ENCODE peak calls at places on chromosomes 12 and 14, in four cellular contexts. One of them, this sample, is unnamed.

GRCh38 chr14:21106506-21107359 is 5.9 kb downstream of the TMEM253 start:
- DNase-seq in BE2C: peak; percentile 86
- DNase-seq in HEK293T: peak; percentile 74
- DNase-seq in NCI-H187: peak; percentile 61
- DNase-seq in this sample: peak; percentile 67

GRCh38 chr12:107200394-107200793 is 107.0 kb upstream of the CRY1 start:
- DNase-seq in BE2C: no peak
- DNase-seq in HEK293T: no peak
- DNase-seq in NCI-H187: no peak
- DNase-seq in this sample: no peak

GRCh38 chr12:118374909-118375308 is 1.4 kb upstream of the SUDS3 start:
- DNase-seq in HEK293T: no peak
- DNase-seq in NCI-H187: no peak
- DNase-seq in BE2C: no peak
- DNase-seq in this sample: no peak

GRCh38 chr12:34210689-34211530 is 188.6 kb downstream of the ALG10 start:
- DNase-seq in BE2C: no peak
- DNase-seq in NCI-H187: no peak
- DNase-seq in HEK293T: no peak
- DNase-seq in this sample: no peak

GRCh38 chr12:66623455-66623854 is 55.4 kb downstream of the GRIP1 start:
- DNase-seq in NCI-H187: no peak
- DNase-seq in HEK293T: no peak
- DNase-seq in BE2C: no peak
- DNase-seq in this sample: no peak

GRCh38 chr12:94898388-94898787 is 105.1 kb downstream of the NDUFA12 start:
- DNase-seq in HEK293T: no peak
- DNase-seq in BE2C: no peak
- DNase-seq in NCI-H187: no peak
- DNase-seq in this sample: peak; percentile 40

GRCh38 chr14:103385994-103386491 is 828 bp downstream of the MARK3 start:
- DNase-seq in HEK293T: no peak
- DNase-seq in NCI-H187: no peak
- DNase-seq in BE2C: peak; percentile 19
- DNase-seq in this sample: no peak

GRCh38 chr12:6871052-6871957 is 1.8 kb downstream of the SPSB2 start:
- DNase-seq in BE2C: peak; percentile 48
- DNase-seq in HEK293T: no peak
- DNase-seq in NCI-H187: no peak
- DNase-seq in this sample: peak; percentile 44

GRCh38 chr14:37466623-37467088 is 128.4 kb downstream of the FOXA1 start:
- DNase-seq in HEK293T: no peak
- DNase-seq in BE2C: no peak
- DNase-seq in NCI-H187: no peak
- DNase-seq in this sample: no peak

GRCh38 chr12:46233985-46234384 is 34.9 kb downstream of the SLC38A1 start:
- DNase-seq in NCI-H187: no peak
- DNase-seq in HEK293T: no peak
- DNase-seq in BE2C: no peak
- DNase-seq in this sample: no peak

GRCh38 chr12:132954471-132955048 is 1.5 kb downstream of the ZNF605 start:
- DNase-seq in BE2C: no peak
- DNase-seq in HEK293T: no peak
- DNase-seq in NCI-H187: no peak
- DNase-seq in this sample: peak; percentile 7

GRCh38 chr14:72744416-72745120 is 149.3 kb downstream of the DPF3 start:
- DNase-seq in NCI-H187: no peak
- DNase-seq in BE2C: no peak
- DNase-seq in HEK293T: no peak
- DNase-seq in this sample: no peak

GRCh38 chr14:25944020-25944419 is 653.8 kb downstream of the NOVA1 start:
- DNase-seq in BE2C: no peak
- DNase-seq in NCI-H187: no peak
- DNase-seq in HEK293T: no peak
- DNase-seq in this sample: no peak

GRCh38 chr12:7108042-7108927 is 729 bp downstream of the C1RL start:
- DNase-seq in HEK293T: no peak
- DNase-seq in BE2C: no peak
- DNase-seq in NCI-H187: no peak
- DNase-seq in this sample: peak; percentile 77

GRCh38 chr14:55316528-55316927 is 45.3 kb downstream of the FBXO34 start:
- DNase-seq in NCI-H187: no peak
- DNase-seq in BE2C: no peak
- DNase-seq in HEK293T: no peak
- DNase-seq in this sample: no peak

GRCh38 chr12:71521125-71521524 is 81.5 kb downstream of the LGR5 start:
- DNase-seq in HEK293T: no peak
- DNase-seq in NCI-H187: no peak
- DNase-seq in BE2C: no peak
- DNase-seq in this sample: no peak

GRCh38 chr14:64209428-64210165 is 84.6 kb downstream of the ESR2 start:
- DNase-seq in NCI-H187: no peak
- DNase-seq in BE2C: no peak
- DNase-seq in HEK293T: no peak
- DNase-seq in this sample: no peak

GRCh38 chr12:4256043-4256826 is 17.3 kb upstream of the CCND2 start:
- DNase-seq in NCI-H187: no peak
- DNase-seq in BE2C: no peak
- DNase-seq in HEK293T: no peak
- DNase-seq in this sample: no peak

GRCh38 chr12:51246254-51246853 is 7.7 kb downstream of the DAZAP2 start:
- DNase-seq in NCI-H187: no peak
- DNase-seq in BE2C: peak; percentile 26
- DNase-seq in HEK293T: no peak
- DNase-seq in this sample: peak; percentile 61

GRCh38 chr12:50715174-50715573 is 48.7 kb upstream of the ATF1 start:
- DNase-seq in NCI-H187: no peak
- DNase-seq in HEK293T: no peak
- DNase-seq in BE2C: no peak
- DNase-seq in this sample: no peak